ENCODE peak calls at places on chromosomes 12 and 14, in ten cellular contexts. T is T-helper 1 cell; F is stimulated activated CD8-positive, alpha-beta memory T cell treated with anti-CD3 and anti-CD28 coated beads, Interleukin-15, amount 100 ng/mL, for 4 hours; A is glutamatergic neuron; K is HS-27A; R is fibroblast of the conjunctiva; P is activated CD4-positive, alpha-beta T cell treated with anti-CD3 and anti-CD28 coated beads for 4 hours; J is globus pallidus; C is stimulated activated CD4-positive, alpha-beta T cell treated with anti-CD3 and anti-CD28 coated beads, Interleukin-4, amount 100 ng/mL, for 24 hours; I is foreskin fibroblast. G is an unnamed sample.

GRCh38 chr12:118850244-118850825 is 131.0 kb upstream of the SRRM4 start:
- DNase-seq in T (peak), F (no peak), A (peak), K (no peak), R (no peak), P (no peak), J (no peak), C (no peak), I (no peak), G (no peak)

GRCh38 chr12:4412462-4412861 is 33.0 kb upstream of the FGF23 start:
- DNase-seq in T (no peak), F (no peak), A (no peak), K (no peak), R (no peak), P (no peak), J (no peak), C (no peak), I (peak), G (no peak)

GRCh38 chr12:49334226-49334625 is 2.8 kb downstream of the C1QL4 start:
- DNase-seq in T (no peak), F (no peak), A (no peak), K (no peak), R (no peak), P (no peak), J (no peak), C (no peak), I (no peak), G (no peak)

GRCh38 chr12:15783288-15783687 is 5.9 kb downstream of the EPS8 start:
- DNase-seq in T (no peak), F (no peak), A (no peak), K (no peak), R (no peak), P (no peak), J (no peak), C (no peak), I (no peak), G (no peak)

GRCh38 chr14:24847568-24847967 is 202.4 kb downstream of the STXBP6 start:
- DNase-seq in T (no peak), F (no peak), A (no peak), K (no peak), R (no peak), P (no peak), J (no peak), C (no peak), I (no peak), G (no peak)

GRCh38 chr12:119241049-119241448 is 62.3 kb downstream of the HSPB8 start:
- DNase-seq in T (no peak), F (no peak), A (no peak), K (no peak), R (no peak), P (no peak), J (no peak), C (no peak), I (no peak), G (no peak)

GRCh38 chr12:2893007-2893406 is 2.3 kb downstream of the TULP3 start:
- DNase-seq in T (no peak), F (no peak), A (no peak), K (peak), R (peak), P (no peak), J (no peak), C (no peak), I (peak), G (no peak)

GRCh38 chr12:76032043-76032981 is 736 bp upstream of the PHLDA1 start:
- DNase-seq in T (peak), F (no peak), A (peak), K (no peak), R (peak), P (peak), J (peak), C (peak), I (peak), G (peak)

GRCh38 chr14:73253323-73253610 is 16.0 kb downstream of the PAPLN start:
- DNase-seq in T (no peak), F (no peak), A (no peak), K (no peak), R (no peak), P (no peak), J (no peak), C (no peak), I (no peak), G (no peak)

GRCh38 chr14:53151867-53152626 is 1.1 kb downstream of the DDHD1 start:
- DNase-seq in T (peak), F (peak), A (peak), K (peak), R (peak), P (peak), J (peak), C (peak), I (peak), G (peak)

GRCh38 chr12:15227004-15227679 is 5.9 kb upstream of the RERG start:
- DNase-seq in T (peak), F (no peak), A (peak), K (no peak), R (peak), P (no peak), J (peak), C (peak), I (peak), G (no peak)

GRCh38 chr12:57261385-57261784 is 10.4 kb upstream of the STAC3 start:
- DNase-seq in T (no peak), F (no peak), A (peak), K (no peak), R (no peak), P (no peak), J (no peak), C (no peak), I (no peak), G (no peak)

GRCh38 chr14:75907722-75908330 is 74.0 kb downstream of the TGFB3 start:
- DNase-seq in T (no peak), F (no peak), A (no peak), K (no peak), R (no peak), P (no peak), J (no peak), C (no peak), I (no peak), G (no peak)

GRCh38 chr14:22822619-22823551 is 6.8 kb upstream of the MRPL52 start:
- DNase-seq in T (peak), F (peak), A (peak), K (peak), R (peak), P (peak), J (peak), C (peak), I (peak), G (peak)

GRCh38 chr14:105249175-105250007 is 1.1 kb downstream of the BTBD6 start:
- DNase-seq in T (no peak), F (no peak), A (no peak), K (no peak), R (no peak), P (no peak), J (no peak), C (no peak), I (peak), G (no peak)

GRCh38 chr12:121279507-121279915 is 17.0 kb downstream of the CAMKK2 start:
- DNase-seq in T (no peak), F (no peak), A (no peak), K (no peak), R (no peak), P (no peak), J (no peak), C (no peak), I (peak), G (no peak)

GRCh38 chr12:52046859-52047258 is 4.4 kb upstream of the NR4A1 start:
- DNase-seq in T (no peak), F (no peak), A (no peak), K (no peak), R (no peak), P (no peak), J (no peak), C (no peak), I (no peak), G (no peak)

GRCh38 chr12:115866909-115867525 is 410.5 kb downstream of the MED13L start:
- DNase-seq in T (no peak), F (no peak), A (no peak), K (no peak), R (no peak), P (no peak), J (no peak), C (no peak), I (no peak), G (no peak)